ENCODE peak calls at places on chromosomes 16 and 17, in nine cellular contexts. G is cardiac fibroblast; E is GM23338; J is stimulated activated CD8-positive, alpha-beta memory T cell treated with anti-CD3 and anti-CD28 coated beads, Interleukin-4, amount 100 ng/mL, for 4 hours; D is nephron progenitor cell; O is AG09319; F is activated CD8-positive, alpha-beta memory T cell treated with anti-CD3 and anti-CD28 coated beads for 48 hours; Y is NCI-H460; H is T47D. N is an unnamed sample.

GRCh38 chr16:66908762-66909559 is 9.7 kb downstream of the CDH16 start:
- DNase-seq in H (no peak), D (no peak), G (no peak), F (no peak), Y (no peak), E (no peak), O (no peak), J (no peak), N (no peak)

GRCh38 chr16:57516773-57517172 is 19.6 kb downstream of the CCDC102A start:
- DNase-seq in G (no peak), J (no peak), O (no peak), D (no peak), F (no peak), H (no peak), E (no peak), Y (no peak), N (no peak)

GRCh38 chr17:39702901-39703893 is 3.3 kb downstream of the ERBB2 start:
- DNase-seq in E (no peak), F (no peak), O (no peak), G (no peak), Y (peak), D (no peak), J (no peak), H (peak), N (no peak)

GRCh38 chr17:74610108-74610507 is 13.4 kb downstream of the CD300E start:
- DNase-seq in E (peak), D (peak), H (peak), J (no peak), F (no peak), G (no peak), O (no peak), Y (no peak), N (no peak)

GRCh38 chr17:49361129-49361901 is 735 bp downstream of the ZNF652 start:
- DNase-seq in O (no peak), D (no peak), E (peak), J (peak), G (peak), F (peak), Y (peak), H (no peak), N (no peak)

GRCh38 chr17:15914400-15915165 is 30.3 kb upstream of the ADORA2B start:
- DNase-seq in H (no peak), Y (no peak), D (no peak), J (no peak), O (peak), F (no peak), G (peak), E (no peak), N (no peak)

GRCh38 chr17:81734405-81735055 is 22.4 kb downstream of the SLC25A10 start:
- DNase-seq in D (no peak), Y (peak), F (no peak), O (no peak), G (no peak), H (no peak), E (no peak), J (no peak), N (no peak)

GRCh38 chr16:3530371-3530914 is 29.6 kb downstream of the CLUAP1 start:
- DNase-seq in G (no peak), H (no peak), F (no peak), Y (peak), D (no peak), J (no peak), O (no peak), E (no peak), N (no peak)

GRCh38 chr17:2089021-2089422 is 34.1 kb downstream of the HIC1 start:
- DNase-seq in D (no peak), E (no peak), Y (no peak), G (peak), J (no peak), F (no peak), H (no peak), O (no peak), N (peak)